ENCODE peak calls at places on chromosomes 3 and 15, in five cellular contexts. G is HepG2, Q is GM12878, L is K562, U is SK-N-SH. E is an unnamed sample.
A peak's percentile ranks its signal among the peaks of the same experiment; 100 is the strongest.

GRCh38 chr3:152037304-152037703 is 163.9 kb downstream of the SUCNR1 start:
- DNase-seq in G (no peak), Q (no peak), L (no peak), U (no peak), E (no peak)

GRCh38 chr3:62007036-62007435 is 366.3 kb downstream of the FEZF2 start:
- DNase-seq in Q (no peak), U (no peak), L (no peak), G (no peak), E (peak; percentile 5)

GRCh38 chr3:130926504-130926903 is 32.6 kb downstream of the ATP2C1 start:
- DNase-seq in Q (no peak), L (peak; percentile 8), G (no peak), U (no peak), E (no peak)

GRCh38 chr3:37741644-37742043 is 120.0 kb upstream of the CTDSPL start:
- DNase-seq in U (peak; percentile 66), G (peak; percentile 18), Q (no peak), L (peak; percentile 21), E (no peak)

GRCh38 chr15:101528108-101528916 is 38.8 kb upstream of the PCSK6 start:
- DNase-seq in G (peak; percentile 97), U (no peak), L (no peak), Q (no peak), E (no peak)

GRCh38 chr15:98127612-98128011 is 167.1 kb downstream of the ARRDC4 start:
- DNase-seq in U (no peak), Q (no peak), G (no peak), L (no peak), E (no peak)

GRCh38 chr3:17183951-17184550 is 299.3 kb downstream of the PLCL2 start:
- DNase-seq in G (no peak), U (no peak), L (peak; percentile 28), Q (no peak), E (peak; percentile 62)

GRCh38 chr3:157271283-157271882 is 111.4 kb upstream of the CCNL1 start:
- DNase-seq in U (peak; percentile 9), L (no peak), Q (no peak), G (no peak), E (no peak)

GRCh38 chr3:119485563-119485962 is 12.8 kb upstream of the TIMMDC1 start:
- DNase-seq in G (no peak), L (no peak), U (no peak), Q (no peak), E (no peak)

GRCh38 chr3:148435534-148435933 is 262.2 kb upstream of the AGTR1 start:
- DNase-seq in Q (no peak), G (no peak), U (no peak), L (no peak), E (no peak)

GRCh38 chr15:78364233-78364632 is 24.1 kb downstream of the CRABP1 start:
- DNase-seq in U (peak; percentile 81), G (no peak), L (no peak), Q (no peak), E (no peak)

GRCh38 chr15:27268923-27269322 is 297.9 kb downstream of the GABRG3 start:
- DNase-seq in G (no peak), Q (no peak), L (no peak), U (no peak), E (no peak)

GRCh38 chr3:50609743-50610085 is 1.9 kb downstream of the CISH start:
- DNase-seq in U (no peak), L (no peak), G (no peak), Q (no peak), E (no peak)

GRCh38 chr15:77027111-77027696 is 32.3 kb downstream of the PSTPIP1 start:
- DNase-seq in L (no peak), G (no peak), Q (no peak), U (peak; percentile 23), E (no peak)

GRCh38 chr3:49713336-49714105 is 6.0 kb downstream of the AMIGO3 start:
- DNase-seq in Q (no peak), G (no peak), L (no peak), U (no peak), E (no peak)

GRCh38 chr15:99135194-99135593 is 30.3 kb downstream of the SYNM start:
- DNase-seq in L (no peak), Q (peak; percentile 12), U (no peak), G (peak; percentile 61), E (peak; percentile 47)

GRCh38 chr3:43087249-43087776 is 18.6 kb downstream of the POMGNT2 start:
- DNase-seq in U (no peak), L (no peak), Q (no peak), G (no peak), E (no peak)

GRCh38 chr15:77573826-77574225 is 58.9 kb downstream of the LINGO1 start:
- DNase-seq in L (no peak), Q (no peak), U (no peak), G (no peak), E (no peak)

GRCh38 chr3:102084712-102085111 is 235.4 kb downstream of the NFKBIZ start:
- DNase-seq in Q (no peak), L (no peak), G (no peak), U (no peak), E (no peak)

GRCh38 chr3:52226229-52226817 is 878 bp upstream of the TLR9 start:
- DNase-seq in Q (no peak), L (no peak), U (no peak), G (no peak), E (no peak)

GRCh38 chr3:84959470-84960380 is 936 bp downstream of the CADM2 start:
- DNase-seq in Q (no peak), L (no peak), U (peak; percentile 71), G (no peak), E (no peak)

GRCh38 chr3:150544040-150544439 is 2.3 kb downstream of the SERP1 start:
- DNase-seq in L (no peak), U (no peak), G (no peak), Q (no peak), E (peak; percentile 80)

GRCh38 chr3:99429501-99429900 is 208.9 kb upstream of the COL8A1 start:
- DNase-seq in U (no peak), G (no peak), Q (no peak), L (no peak), E (no peak)

GRCh38 chr3:155382396-155383042 is 89.0 kb upstream of the STRIT1 start:
- DNase-seq in L (peak; percentile 72), Q (no peak), G (peak; percentile 53), U (peak; percentile 69), E (peak; percentile 42)

GRCh38 chr3:113783463-113783862 is 36.6 kb downstream of the ATP6V1A start:
- DNase-seq in L (peak; percentile 6), U (no peak), G (no peak), Q (no peak), E (peak; percentile 98)

GRCh38 chr3:39122811-39123210 is 15.3 kb downstream of the TTC21A start:
- DNase-seq in Q (peak; percentile 19), G (no peak), L (no peak), U (no peak), E (no peak)

GRCh38 chr15:47987908-47988532 is 132.8 kb upstream of the SLC24A5 start:
- DNase-seq in G (peak; percentile 35), U (peak; percentile 45), L (no peak), Q (peak; percentile 38), E (peak; percentile 70)

GRCh38 chr3:171770689-171771620 is 39.3 kb downstream of the PLD1 start:
- DNase-seq in U (no peak), L (peak; percentile 72), G (peak; percentile 68), Q (peak; percentile 48), E (peak; percentile 92)

GRCh38 chr3:9403463-9403862 is 6.0 kb downstream of the SETD5 start:
- DNase-seq in U (no peak), L (no peak), G (no peak), Q (no peak), E (no peak)

GRCh38 chr3:178386401-178386800 is 149.8 kb upstream of the KCNMB2 start:
- DNase-seq in Q (no peak), G (no peak), L (no peak), U (no peak), E (no peak)

DNA sequence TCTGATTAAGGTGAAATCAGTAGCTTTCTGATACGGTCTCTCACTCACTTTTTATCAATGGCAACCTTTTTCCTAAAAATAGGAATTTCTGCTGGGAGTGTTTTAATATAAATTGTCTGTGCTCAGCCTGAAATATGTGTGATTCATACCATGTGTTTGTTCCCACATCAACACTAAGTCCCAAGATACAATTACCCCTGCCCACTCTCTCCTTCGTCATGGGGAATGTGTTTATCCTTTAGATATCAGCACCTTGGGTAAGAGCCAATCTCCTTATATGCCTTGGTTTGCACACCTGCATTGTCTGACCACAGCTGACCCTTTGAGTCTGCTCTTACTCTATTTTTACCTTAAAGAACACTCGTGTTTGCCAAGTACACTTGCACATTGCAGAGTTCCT is 356.4 kb downstream of the LPP start:
- DNase-seq in Q (no peak), U (no peak), L (no peak), G (no peak), E (peak; percentile 96)
- TF ChIP-seq MXI1 in Q (no peak), U (no peak), L (no peak), G (no peak), E (no peak)

DNA sequence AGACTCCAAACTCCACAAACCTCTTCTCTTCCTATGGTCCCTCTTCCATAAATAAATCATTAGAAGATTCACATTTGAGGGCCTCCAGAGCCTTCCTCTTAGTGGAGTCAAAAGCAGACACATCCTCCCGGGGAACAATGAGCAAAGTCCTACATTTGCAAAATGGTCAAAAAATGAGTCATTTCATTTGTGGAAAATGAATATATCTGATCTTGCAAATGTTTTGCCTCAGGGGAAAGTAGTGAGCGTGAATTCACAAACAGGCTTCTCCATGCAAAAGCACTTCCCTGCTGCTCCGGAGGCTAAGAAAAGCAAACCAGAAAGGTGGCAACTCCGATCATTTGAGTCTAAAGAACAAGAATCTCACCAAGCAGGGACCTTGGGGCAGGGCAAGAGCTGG is 86.7 kb upstream of the IQSEC1 start:
- DNase-seq in G (no peak), Q (no peak), U (peak; percentile 62), L (no peak), E (no peak)
- TF ChIP-seq MXI1 in G (no peak), Q (no peak), U (no peak), L (no peak), E (no peak)

GRCh38 chr3:55362206-55362960 is 124.7 kb downstream of the WNT5A start:
- DNase-seq in G (no peak), L (no peak), U (no peak), Q (no peak), E (peak; percentile 47)
- TF ChIP-seq MXI1 in G (no peak), L (no peak), U (no peak), Q (no peak), E (no peak)

DNA sequence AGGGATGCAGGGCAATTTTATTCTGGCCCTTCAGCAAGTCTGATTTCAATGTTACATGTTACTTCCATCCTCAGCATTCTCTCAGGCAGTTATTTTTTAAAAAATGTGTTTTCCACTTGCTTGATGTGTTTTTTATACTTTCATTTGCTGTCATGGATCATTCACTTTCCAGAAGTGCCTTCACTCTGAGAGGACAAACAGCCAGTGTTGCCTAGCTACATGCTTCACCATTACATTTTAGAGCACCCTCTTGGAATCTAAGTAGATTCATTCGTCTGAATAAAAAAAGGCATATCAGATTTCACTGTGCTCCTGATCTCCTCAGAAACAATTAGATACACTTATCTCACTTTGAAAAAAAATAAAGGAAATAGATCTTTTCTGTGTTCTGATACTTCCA is 93.6 kb upstream of the POU1F1 start:
- DNase-seq in G (no peak), Q (no peak), L (no peak), U (no peak), E (no peak)
- TF ChIP-seq MXI1 in G (no peak), Q (no peak), L (no peak), U (no peak), E (no peak)